ENCODE peak calls at places on chromosomes 6 and 20, in five cellular contexts. A is BE2C, W is progenitor cell of endocrine pancreas, M is GM20000, B is PC-9. E is an unnamed sample.

GRCh38 chr20:24211972-24212371 is 223.4 kb upstream of the GGTLC1 start:
- DNase-seq in B (no peak), A (no peak), M (no peak), W (no peak), E (no peak)

GRCh38 chr6:16344756-16345155 is 106.4 kb downstream of the GMPR start:
- DNase-seq in M (no peak), B (no peak), W (no peak), A (no peak), E (no peak)

GRCh38 chr20:40897177-40897700 is 131.4 kb upstream of the TOP1 start:
- DNase-seq in A (peak), B (no peak), M (no peak), W (no peak), E (no peak)

GRCh38 chr6:43331470-43331869 is 22.8 kb upstream of the CRIP3 start:
- DNase-seq in A (no peak), B (no peak), W (no peak), M (no peak), E (no peak)

GRCh38 chr6:44226368-44227137 is 3.2 kb downstream of the SLC29A1 start:
- DNase-seq in B (no peak), M (peak), W (no peak), A (peak), E (peak)

GRCh38 chr6:97668716-97669115 is 385.7 kb upstream of the MMS22L start:
- DNase-seq in A (peak), B (no peak), W (no peak), M (peak), E (peak)

GRCh38 chr20:19806806-19807691 is 49.0 kb downstream of the RIN2 start:
- DNase-seq in M (no peak), B (peak), W (no peak), A (no peak), E (no peak)

GRCh38 chr6:33963351-33963750 is 159.5 kb upstream of the MLN start:
- DNase-seq in M (no peak), B (no peak), W (no peak), A (no peak), E (no peak)

GRCh38 chr20:4613718-4614620 is 107.7 kb upstream of the PRND start:
- DNase-seq in W (no peak), M (peak), B (peak), A (peak), E (peak)

GRCh38 chr6:34301408-34301807 is 52.6 kb upstream of the SMIM29 start:
- DNase-seq in W (no peak), M (no peak), B (no peak), A (no peak), E (no peak)

GRCh38 chr6:811806-812205 is 118.9 kb upstream of the EXOC2 start:
- DNase-seq in B (no peak), W (no peak), A (no peak), M (no peak), E (no peak)

GRCh38 chr6:35970181-35970580 is 49.3 kb upstream of the SRPK1 start:
- DNase-seq in W (no peak), A (no peak), M (no peak), B (peak), E (no peak)

GRCh38 chr20:50305636-50306477 is 115.2 kb downstream of the CEBPB start:
- DNase-seq in M (no peak), A (peak), B (peak), W (no peak), E (no peak)

GRCh38 chr6:68704485-68704884 is 69.4 kb downstream of the ADGRB3 start:
- DNase-seq in A (no peak), W (no peak), B (no peak), M (no peak), E (no peak)

GRCh38 chr6:46010771-46011170 is 4.9 kb downstream of the CLIC5 start:
- DNase-seq in A (no peak), W (no peak), B (no peak), M (no peak), E (no peak)

GRCh38 chr6:44969446-44970175 is 358.5 kb upstream of the RUNX2 start:
- DNase-seq in W (no peak), B (no peak), A (no peak), M (no peak), E (no peak)

GRCh38 chr6:133399426-133399825 is 158.3 kb downstream of the EYA4 start:
- DNase-seq in M (no peak), A (no peak), B (no peak), W (no peak), E (no peak)

GRCh38 chr6:146923434-146923833 is 280.8 kb upstream of the STXBP5 start:
- DNase-seq in W (no peak), M (no peak), A (no peak), B (no peak), E (no peak)

GRCh38 chr20:3819413-3820047 is 817 bp upstream of the AP5S1 start:
- DNase-seq in B (no peak), M (no peak), W (no peak), A (no peak), E (no peak)

GRCh38 chr6:12844284-12845223 is 128.0 kb downstream of the PHACTR1 start:
- DNase-seq in M (peak), B (no peak), W (no peak), A (no peak), E (peak)

GRCh38 chr6:15578716-15579391 is 84.0 kb downstream of the DTNBP1 start:
- DNase-seq in M (no peak), A (no peak), B (no peak), W (no peak), E (no peak)

GRCh38 chr6:167990016-167990945 is 7.2 kb upstream of the KIF25 start:
- DNase-seq in W (no peak), A (no peak), M (no peak), B (no peak), E (no peak)

GRCh38 chr20:21182832-21183563 is 57.1 kb downstream of the KIZ start:
- DNase-seq in M (no peak), A (no peak), B (peak), W (no peak), E (no peak)

GRCh38 chr6:15264902-15265761 is 19.3 kb downstream of the JARID2 start:
- DNase-seq in B (no peak), A (peak), M (no peak), W (no peak), E (no peak)

GRCh38 chr6:14851286-14851685 is 394.6 kb upstream of the JARID2 start:
- DNase-seq in W (no peak), M (no peak), A (no peak), B (no peak), E (no peak)

GRCh38 chr20:54502179-54502578 is 26.8 kb downstream of the DOK5 start:
- DNase-seq in B (no peak), M (no peak), W (no peak), A (no peak), E (no peak)

GRCh38 chr20:45679650-45680049 is 9.6 kb upstream of the WFDC11 start:
- DNase-seq in A (no peak), W (no peak), M (no peak), B (no peak), E (no peak)

GRCh38 chr20:62741701-62742491 is 33.3 kb downstream of the NTSR1 start:
- DNase-seq in M (no peak), W (no peak), A (no peak), B (no peak), E (no peak)

GRCh38 chr6:82902290-82902689 is 163.4 kb downstream of the UBE3D start:
- DNase-seq in A (no peak), B (no peak), W (no peak), M (no peak), E (no peak)

GRCh38 chr20:53736122-53736756 is 142.6 kb upstream of the ZNF217 start:
- DNase-seq in W (no peak), M (no peak), A (no peak), B (peak), E (no peak)

GRCh38 chr6:90645634-90646033 is 58.8 kb upstream of the MAP3K7 start:
- DNase-seq in B (peak), A (no peak), W (no peak), M (no peak), E (no peak)

GRCh38 chr6:64310214-64310613 is 674.6 kb downstream of the PHF3 start:
- DNase-seq in B (no peak), A (no peak), W (no peak), M (no peak), E (no peak)

GRCh38 chr6:36821581-36822335 is 17.5 kb downstream of the CPNE5 start:
- DNase-seq in B (no peak), M (no peak), A (no peak), W (no peak), E (no peak)

GRCh38 chr6:33880104-33880678 is 76.4 kb upstream of the MLN start:
- DNase-seq in A (no peak), B (no peak), M (no peak), W (no peak), E (no peak)

GRCh38 chr20:51494241-51495110 is 48.0 kb downstream of the NFATC2 start:
- DNase-seq in M (no peak), B (no peak), A (no peak), W (no peak), E (no peak)

GRCh38 chr20:17491488-17491887 is 39.7 kb downstream of the BFSP1 start:
- DNase-seq in W (no peak), B (no peak), M (no peak), A (no peak), E (no peak)

GRCh38 chr6:127267742-127268588 is 1.3 kb downstream of the RNF146 start:
- DNase-seq in M (peak), W (no peak), B (no peak), A (no peak), E (no peak)

GRCh38 chr6:107653183-107653580 is 163.3 kb downstream of the SOBP start:
- DNase-seq in M (no peak), B (no peak), A (peak), W (no peak), E (no peak)

GRCh38 chr6:13307508-13307995 is 20.8 kb downstream of the TBC1D7 start:
- DNase-seq in A (no peak), M (no peak), B (peak), W (no peak), E (no peak)

GRCh38 chr6:24522821-24523175 is 28.0 kb downstream of the ALDH5A1 start:
- DNase-seq in B (no peak), M (no peak), W (no peak), A (no peak), E (no peak)

GRCh38 chr6:24522090-24522820 is 27.5 kb downstream of the ALDH5A1 start:
- DNase-seq in M (peak), W (no peak), B (no peak), A (no peak), E (peak)

GRCh38 chr6:24524329-24524728 is 29.6 kb downstream of the ALDH5A1 start:
- DNase-seq in M (no peak), A (no peak), B (no peak), W (no peak), E (no peak)

GRCh38 chr6:24520929-24521546 is 26.3 kb downstream of the ALDH5A1 start:
- DNase-seq in A (peak), M (peak), B (no peak), W (no peak), E (peak)

DNA sequence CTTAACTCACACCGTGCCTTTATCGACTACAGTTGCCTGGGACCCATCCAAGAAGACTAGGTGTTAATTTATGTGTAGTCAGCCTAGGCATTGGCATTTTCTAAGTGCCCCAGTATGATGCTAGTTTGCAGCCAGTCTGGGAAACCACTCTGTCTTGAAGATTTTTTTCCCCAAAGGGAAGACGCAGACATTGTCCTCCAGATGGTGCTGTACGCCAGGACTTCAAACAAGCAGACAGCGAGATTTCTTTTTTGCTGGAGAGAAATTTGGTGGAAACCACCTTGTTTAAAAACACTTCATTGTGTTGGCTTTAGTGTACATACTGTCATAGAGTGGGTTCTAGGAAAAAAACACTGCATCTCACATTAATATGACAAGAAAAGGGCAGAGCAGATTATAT is 30.0 kb downstream of the ALDH5A1 start:
- DNase-seq in B (no peak), M (peak), A (peak), W (no peak), E (peak)
- TF ChIP-seq CTCF in B (peak), M (peak), A (peak), W (peak), E (peak)

GRCh38 chr6:2482773-2483172 is 237.4 kb upstream of the GMDS start:
- DNase-seq in M (no peak), W (no peak), A (no peak), B (no peak), E (no peak)
- TF ChIP-seq CTCF in M (no peak), W (peak), A (peak), B (no peak), E (no peak)

GRCh38 chr6:24667378-24667803 is 514 bp downstream of the ACOT13 start:
- DNase-seq in M (peak), A (no peak), W (no peak), B (peak), E (peak)
- TF ChIP-seq CTCF in M (no peak), A (no peak), W (no peak), B (no peak), E (no peak)

GRCh38 chr20:44271915-44272663 is 25.0 kb downstream of the GDAP1L1 start:
- DNase-seq in W (no peak), B (no peak), A (no peak), M (no peak), E (no peak)
- TF ChIP-seq CTCF in W (peak), B (peak), A (peak), M (no peak), E (peak)

GRCh38 chr6:159461998-159462397 is 231.0 kb downstream of the SOD2 start:
- DNase-seq in M (peak), A (no peak), B (no peak), W (no peak), E (peak)
- TF ChIP-seq CTCF in M (no peak), A (no peak), B (no peak), W (no peak), E (peak)

DNA sequence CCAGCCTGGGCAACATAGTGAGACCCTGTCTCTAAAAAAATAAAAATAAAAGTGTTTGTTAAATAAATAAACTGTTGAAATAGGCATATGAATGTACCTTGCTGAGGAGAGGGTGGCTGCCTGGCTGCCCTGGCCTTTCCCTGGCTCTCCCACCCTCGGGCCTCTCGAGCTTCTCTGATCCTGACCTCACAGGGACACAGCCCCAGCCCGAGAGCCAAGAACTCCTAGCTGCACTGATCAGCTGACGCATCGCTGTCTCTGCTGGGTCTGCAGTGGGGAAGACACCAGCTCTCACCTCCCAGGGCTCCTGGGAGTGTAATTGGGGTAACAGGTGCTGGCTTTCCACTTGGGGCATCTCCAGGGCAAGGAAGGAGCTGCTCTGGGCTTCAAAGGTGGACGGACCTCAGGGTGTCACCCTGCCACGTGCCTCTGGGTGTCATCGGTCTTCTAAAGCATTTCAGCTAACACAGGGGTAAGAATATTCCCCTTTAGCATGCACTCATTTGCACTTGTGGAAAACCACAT is 6.9 kb downstream of the TCF15 start:
- DNase-seq in W (no peak), M (no peak), A (no peak), B (no peak), E (no peak)
- TF ChIP-seq CTCF in W (no peak), M (no peak), A (no peak), B (no peak), E (no peak)